ENCODE peak calls at places on chromosomes 7 and 10, in eight cellular contexts. N is transverse colon; T is Panc1; A is gastrocnemius medialis; M is tibial nerve; V is lower lobe of right lung; J is left lung; H is CD8-positive, alpha-beta T cell. Z is an unnamed sample. For H3K36me3, the result is how much of the 10 kb centered on the place peaks cover.

GRCh38 chr7:1331576-1332467 is 99.2 kb downstream of the UNCX start:
- DNase-seq in M (no peak), J (no peak), V (peak), T (no peak), A (no peak), N (no peak), H (no peak), Z (no peak)

GRCh38 chr10:86071145-86071544 is 295.4 kb downstream of the GRID1 start:
- DNase-seq in N (no peak), J (no peak), M (no peak), H (no peak), T (no peak), V (no peak), A (no peak), Z (no peak)

GRCh38 chr10:121974535-121975294 is at the start of gene NSMCE4A:
- DNase-seq in M (peak), J (peak), H (peak), N (peak), A (peak), V (peak), T (no peak), Z (peak)

GRCh38 chr7:44276571-44277101 is 48.8 kb downstream of the CAMK2B start:
- DNase-seq in T (no peak), H (no peak), N (no peak), M (no peak), J (peak), V (peak), A (no peak), Z (peak)

GRCh38 chr7:20374391-20374790 is 43.7 kb downstream of the ITGB8 start:
- DNase-seq in M (no peak), J (no peak), T (no peak), N (no peak), A (no peak), V (no peak), H (no peak), Z (no peak)

GRCh38 chr7:148395990-148396716 is 194.4 kb upstream of the C7orf33 start:
- DNase-seq in V (no peak), H (no peak), T (no peak), J (no peak), M (no peak), A (no peak), N (no peak), Z (no peak)

GRCh38 chr7:96440328-96440727 is 118.4 kb upstream of the SLC25A13 start:
- DNase-seq in M (no peak), N (no peak), H (no peak), V (no peak), A (no peak), T (no peak), J (no peak), Z (no peak)

GRCh38 chr10:58385784-58386112 is 538 bp downstream of the TFAM start:
- DNase-seq in H (peak), N (peak), T (no peak), V (peak), A (peak), M (no peak), J (peak), Z (peak)

GRCh38 chr7:50857804-50858203 is 75.1 kb upstream of the GRB10 start:
- DNase-seq in T (no peak), A (no peak), N (no peak), J (no peak), H (no peak), M (no peak), V (no peak), Z (no peak)

GRCh38 chr7:154916381-154917213 is 86.3 kb downstream of the PAXIP1 start:
- DNase-seq in N (no peak), J (no peak), H (no peak), M (no peak), V (no peak), T (no peak), A (no peak), Z (no peak)

GRCh38 chr10:90959826-90960225 is 38.9 kb upstream of the ANKRD1 start:
- DNase-seq in N (no peak), M (no peak), J (no peak), T (no peak), H (no peak), V (no peak), A (no peak), Z (no peak)

GRCh38 chr7:128398016-128398840 is 11.6 kb downstream of the IMPDH1 start:
- DNase-seq in M (peak), J (no peak), T (peak), V (no peak), N (peak), H (peak), A (no peak), Z (peak)

GRCh38 chr10:49747303-49747646 is 14.8 kb downstream of the OGDHL start:
- DNase-seq in M (no peak), J (no peak), T (no peak), V (no peak), A (no peak), N (no peak), H (no peak), Z (no peak)

GRCh38 chr10:49748006-49748405 is 14.1 kb downstream of the OGDHL start:
- DNase-seq in M (no peak), H (no peak), A (no peak), J (no peak), V (no peak), T (no peak), N (no peak), Z (no peak)

GRCh38 chr10:49744924-49745605 is 17.1 kb downstream of the OGDHL start:
- DNase-seq in M (no peak), A (no peak), J (no peak), H (no peak), N (no peak), V (no peak), T (no peak), Z (peak)

GRCh38 chr10:49745756-49746155 is 16.4 kb downstream of the OGDHL start:
- DNase-seq in J (no peak), M (no peak), T (no peak), V (no peak), N (no peak), H (no peak), A (no peak), Z (peak)

GRCh38 chr10:49746626-49747302 is 15.4 kb downstream of the OGDHL start:
- DNase-seq in M (no peak), A (no peak), N (no peak), V (no peak), J (peak), T (no peak), H (no peak), Z (no peak)
- H3K36me3 ChIP-seq in M (under half), A (under half), N (under half), V (under half), J (under half), T (under half), H (under half), Z (under half)

GRCh38 chr7:24834150-24834798 is 77.0 kb upstream of the GSDME start:
- DNase-seq in A (no peak), M (no peak), N (peak), H (no peak), T (no peak), J (peak), V (peak), Z (no peak)
- H3K27ac ChIP-seq in A (peak), M (peak), N (peak), H (no peak), T (no peak), J (peak), V (peak), Z (no peak)

GRCh38 chr10:73850205-73850604 is 24.1 kb downstream of the CAMK2G start:
- DNase-seq in M (no peak), T (no peak), J (no peak), A (no peak), H (no peak), N (no peak), V (no peak), Z (no peak)
- H3K36me3 ChIP-seq in M (under half), T (under half), J (half or more), A (under half), H (under half), N (under half), V (half or more), Z (under half)

DNA sequence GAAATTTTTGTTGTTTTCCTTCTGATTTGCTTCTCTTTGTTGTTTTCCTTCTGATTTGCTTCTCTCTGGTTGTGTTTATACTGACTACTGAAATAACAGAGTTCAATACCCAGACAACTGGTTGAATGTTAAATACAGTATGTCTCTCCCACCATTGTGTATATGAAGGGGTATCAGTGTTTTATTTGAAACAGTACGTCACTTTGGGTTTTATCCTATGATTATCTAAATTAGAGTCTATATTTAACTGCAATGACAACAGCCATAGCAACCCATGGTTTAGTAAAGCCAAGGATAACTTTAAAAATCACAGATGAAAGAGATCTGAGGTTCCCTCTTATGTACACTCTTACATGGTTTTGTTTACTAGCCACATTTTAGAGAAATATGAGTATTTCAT is 141.3 kb downstream of the GNAT3 start:
- DNase-seq in N (no peak), T (no peak), H (no peak), M (no peak), A (no peak), J (no peak), V (no peak), Z (no peak)
- H3K27ac ChIP-seq in N (no peak), T (no peak), H (no peak), M (no peak), A (no peak), J (no peak), V (no peak), Z (no peak)

DNA sequence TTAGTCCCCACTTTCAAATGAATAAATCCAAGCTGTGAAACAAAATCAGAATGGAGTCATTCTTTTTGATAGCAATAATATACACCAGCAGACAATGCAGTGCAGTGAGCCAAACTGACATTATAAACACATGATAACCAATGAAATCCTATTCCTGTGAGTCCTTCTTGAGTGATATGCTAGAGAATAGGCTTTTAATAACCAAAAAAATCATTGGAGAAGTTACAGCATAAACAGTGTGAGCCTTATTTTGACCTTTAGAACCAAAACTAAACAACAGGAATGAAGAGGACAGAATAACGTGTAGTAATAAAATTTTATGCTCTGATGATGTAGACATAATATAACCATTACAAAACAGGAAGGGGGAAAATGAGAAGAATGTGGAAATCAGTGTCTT is 8.7 kb downstream of the HUS1 start:
- DNase-seq in T (no peak), H (no peak), J (no peak), V (no peak), M (no peak), N (no peak), A (no peak), Z (no peak)
- H3K36me3 ChIP-seq in T (half or more), H (half or more), J (half or more), V (half or more), M (under half), N (under half), A (half or more), Z (under half)

DNA sequence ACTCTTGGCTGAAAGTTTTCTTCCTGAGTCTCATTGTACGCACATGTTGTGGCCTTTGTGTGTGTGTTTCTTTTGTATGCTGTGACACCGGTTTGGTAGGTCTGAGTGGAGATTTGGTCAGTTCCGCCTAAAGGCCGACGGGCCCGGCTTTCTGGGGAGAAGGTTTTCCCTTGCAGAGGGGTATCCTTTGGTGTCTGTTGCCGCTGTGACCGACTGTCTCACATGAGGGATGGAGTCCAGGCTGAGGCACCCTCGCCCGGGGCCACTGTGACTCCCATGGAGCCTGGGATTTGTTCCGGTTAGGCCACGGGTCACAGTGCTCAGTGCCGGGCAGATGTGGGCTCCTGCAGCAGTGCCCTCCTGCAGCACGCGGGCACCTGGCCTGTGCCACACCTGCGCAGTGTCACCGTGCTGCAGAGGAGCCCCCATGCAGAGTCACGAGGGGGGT is 19.4 kb downstream of the INPP5A start:
- DNase-seq in T (no peak), M (no peak), A (no peak), V (no peak), J (no peak), N (no peak), H (no peak), Z (peak)
- H3K27ac ChIP-seq in T (no peak), M (no peak), A (no peak), V (no peak), J (no peak), N (no peak), H (no peak), Z (no peak)

GRCh38 chr7:107209565-107209964 is 40.8 kb downstream of the HBP1 start:
- DNase-seq in J (no peak), V (no peak), A (no peak), M (no peak), H (no peak), N (no peak), T (no peak), Z (no peak)
- H3K36me3 ChIP-seq in J (half or more), V (half or more), A (under half), M (under half), H (under half), N (under half), T (under half), Z (under half)

Z was measured in aorta.